ENCODE peak calls at places on chromosome 12, in four cellular contexts. B, N, J and U are unnamed samples.

GRCh38 chr12:49673446-49674317 is 33.5 kb downstream of the FMNL3 start:
- DNase-seq in B (peak; percentile 95), N (peak; percentile 92), J (no peak), U (peak; percentile 78)

GRCh38 chr12:119914666-119915065 is 37.5 kb upstream of the CIT start:
- DNase-seq in B (no peak), N (no peak), J (no peak), U (no peak)

GRCh38 chr12:67354966-67355365 is 85.8 kb downstream of the CAND1 start:
- DNase-seq in B (no peak), N (no peak), J (no peak), U (no peak)

GRCh38 chr12:28814246-28814645 is 334.8 kb upstream of the FAR2 start:
- DNase-seq in B (no peak), N (no peak), J (no peak), U (no peak)

GRCh38 chr12:127064207-127064606 is 1202.8 kb upstream of the TMEM132C start:
- DNase-seq in B (no peak), N (no peak), J (no peak), U (no peak)

GRCh38 chr12:92553389-92553788 is 149.4 kb upstream of the PLEKHG7 start:
- DNase-seq in B (peak; percentile 74), N (peak; percentile 42), J (no peak), U (no peak)

GRCh38 chr12:18747960-18748359 is 10.0 kb downstream of the CAPZA3 start:
- DNase-seq in B (no peak), N (no peak), J (no peak), U (no peak)

GRCh38 chr12:105985383-105985782 is 153.4 kb downstream of the NUAK1 start:
- DNase-seq in B (no peak), N (no peak), J (no peak), U (no peak)

GRCh38 chr12:67377541-67377940 is 108.4 kb downstream of the CAND1 start:
- DNase-seq in B (no peak), N (no peak), J (no peak), U (no peak)

GRCh38 chr12:25364529-25365339 is 114.0 kb upstream of the KRAS start:
- DNase-seq in B (no peak), N (no peak), J (no peak), U (no peak)

GRCh38 chr12:66190519-66191406 is 1.7 kb downstream of the IRAK3 start:
- DNase-seq in B (no peak), N (no peak), J (peak; percentile 53), U (no peak)

GRCh38 chr12:32926356-32926755 is 29.8 kb upstream of the PKP2 start:
- DNase-seq in B (no peak), N (no peak), J (no peak), U (no peak)

GRCh38 chr12:43776498-43776897 is 17.7 kb downstream of the IRAK4 start:
- DNase-seq in B (no peak), N (no peak), J (peak; percentile 11), U (no peak)

GRCh38 chr12:62900686-62901272 is 34.2 kb downstream of the PPM1H start:
- DNase-seq in B (no peak), N (no peak), J (no peak), U (no peak)

GRCh38 chr12:120687570-120688289 is 781 bp downstream of the MLEC start:
- DNase-seq in B (peak; percentile 24), N (no peak), J (no peak), U (peak; percentile 33)

GRCh38 chr12:124510301-124510970 is 57.0 kb downstream of the NCOR2 start:
- DNase-seq in B (no peak), N (peak; percentile 34), J (peak; percentile 66), U (no peak)

GRCh38 chr12:57521475-57522018 is 1.1 kb upstream of the MBD6 start:
- DNase-seq in B (peak; percentile 47), N (peak; percentile 48), J (peak; percentile 57), U (no peak)

GRCh38 chr12:108380382-108380781 is 41.3 kb upstream of the CMKLR1 start:
- DNase-seq in B (no peak), N (no peak), J (no peak), U (no peak)

GRCh38 chr12:78802593-78802992 is 62.0 kb upstream of the SYT1 start:
- DNase-seq in B (no peak), N (no peak), J (no peak), U (no peak)

GRCh38 chr12:116797885-116798284 is 59.8 kb downstream of the RNFT2 start:
- DNase-seq in B (peak; percentile 32), N (no peak), J (no peak), U (no peak)

GRCh38 chr12:98002887-98003493 is 512.4 kb upstream of the TMPO start:
- DNase-seq in B (no peak), N (peak; percentile 33), J (peak; percentile 48), U (peak; percentile 38)

DNA sequence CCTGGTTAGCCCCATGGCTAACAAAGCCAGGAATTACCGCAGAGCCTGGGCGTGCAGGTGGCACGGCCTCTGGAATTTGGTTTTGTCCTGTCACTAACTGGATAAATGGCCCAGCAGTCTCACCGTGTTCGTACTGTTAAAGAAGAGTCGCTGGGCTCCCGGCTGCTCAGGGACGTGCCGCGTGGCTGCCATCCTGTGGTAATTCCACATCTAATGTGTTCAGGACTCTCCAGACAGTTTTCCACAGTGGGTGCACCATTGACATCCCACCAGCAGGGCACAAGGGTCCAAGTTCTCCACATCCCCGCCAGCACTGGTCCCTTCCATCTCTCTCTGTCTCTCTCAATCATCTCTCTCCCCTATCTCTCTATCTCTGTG is 19.6 kb downstream of the NOC4L start:
- DNase-seq in B (no peak), N (no peak), J (no peak), U (no peak)
- TF ChIP-seq CTCF in B (no peak), N (peak; percentile 14), J (no peak), U (no peak)

GRCh38 chr12:77062396-77062795 is 3.0 kb downstream of the E2F7 start:
- DNase-seq in B (no peak), N (no peak), J (no peak), U (no peak)

GRCh38 chr12:77062846-77063461 is 2.4 kb downstream of the E2F7 start:
- DNase-seq in B (peak; percentile 37), N (peak; percentile 54), J (no peak), U (no peak)

GRCh38 chr12:77065361-77066204 is at the start of gene E2F7:
- DNase-seq in B (peak; percentile 87), N (peak; percentile 87), J (peak; percentile 83), U (peak; percentile 87)

GRCh38 chr12:77060883-77061240 is 4.5 kb downstream of the E2F7 start:
- DNase-seq in B (no peak), N (no peak), J (no peak), U (no peak)

DNA sequence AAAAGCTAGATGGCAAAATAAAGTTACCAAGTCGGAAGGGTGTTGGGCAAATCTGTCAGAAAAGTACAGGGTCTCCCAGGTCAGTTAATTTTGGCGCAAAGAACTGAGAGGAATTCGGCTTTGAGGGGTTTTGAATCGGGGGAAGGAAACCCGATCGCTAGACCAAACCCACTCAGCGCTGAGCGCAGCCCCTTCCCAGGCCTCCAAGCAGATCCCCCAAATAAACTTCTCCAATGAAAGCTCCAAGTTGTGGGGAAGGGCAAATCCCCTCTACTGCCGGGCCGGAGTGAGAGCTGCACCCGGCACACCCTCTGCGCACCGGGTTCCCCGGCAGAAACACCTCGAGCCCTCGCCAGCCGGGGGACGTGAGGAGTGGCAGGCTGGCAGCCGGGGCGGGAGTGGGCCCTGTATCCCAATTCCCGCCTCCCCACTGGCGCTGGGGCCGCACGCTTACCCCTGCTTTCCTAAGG is 443 bp downstream of the E2F7 start:
- DNase-seq in B (no peak), N (no peak), J (no peak), U (no peak)
- H3K27ac ChIP-seq in B (no peak overlapping the region), N (no peak overlapping the region), J (peak overlapping the region; percentile 51), U (no peak overlapping the region)

GRCh38 chr12:90809941-90810340 is 145.0 kb downstream of the CCER1 start:
- DNase-seq in B (no peak), N (no peak), J (no peak), U (no peak)
- H3K4me3 ChIP-seq in B (no peak overlapping the region), N (no peak overlapping the region), J (no peak overlapping the region), U (no peak overlapping the region)

GRCh38 chr12:93918262-93918661 is 230.1 kb upstream of the PLXNC1 start:
- DNase-seq in B (no peak), N (no peak), J (no peak), U (no peak)

GRCh38 chr12:93915411-93915810 is 233.0 kb upstream of the PLXNC1 start:
- DNase-seq in B (no peak), N (no peak), J (no peak), U (no peak)

GRCh38 chr12:93911436-93911835 is 234.3 kb downstream of the CRADD start:
- DNase-seq in B (no peak), N (no peak), J (no peak), U (no peak)

GRCh38 chr12:93912086-93912733 is 235.0 kb downstream of the CRADD start:
- DNase-seq in B (no peak), N (peak; percentile 29), J (no peak), U (no peak)

DNA sequence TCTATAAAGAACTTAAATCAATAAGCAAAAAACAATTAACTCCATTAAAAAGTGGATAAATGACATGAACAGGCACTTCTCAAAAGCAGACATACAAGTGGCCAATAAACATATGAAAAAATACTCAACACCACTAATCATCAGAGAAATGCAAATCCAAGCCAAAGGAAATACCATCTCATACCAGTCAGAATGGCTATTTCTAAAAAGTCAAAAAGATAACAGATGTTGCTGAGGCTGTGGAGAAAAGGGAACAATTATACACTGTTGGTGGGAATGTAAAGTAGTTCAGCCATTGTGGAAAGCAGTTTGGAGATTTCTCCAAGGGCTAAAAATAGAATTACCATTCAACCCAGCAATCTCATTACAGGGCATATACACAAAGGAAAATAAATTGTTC is 234.5 kb upstream of the PLXNC1 start:
- DNase-seq in B (no peak), N (no peak), J (no peak), U (no peak)
- TF ChIP-seq CTCF in B (no peak), N (no peak), J (no peak), U (no peak)